ENCODE peak calls at places on chromosomes 11 and 22, in ten cellular contexts. One of them, this sample, is unnamed.

GRCh38 chr11:59960502-59961381 is 3.1 kb upstream of the OOSP4A start:
- DNase-seq in fibroblast of pulmonary artery: no peak
- DNase-seq in heart left ventricle: no peak
- DNase-seq in tibial nerve: no peak
- DNase-seq in HFFc6: no peak
- DNase-seq in heart right ventricle: no peak
- DNase-seq in RWPE1: no peak
- DNase-seq in WERI-Rb-1: no peak
- DNase-seq in neural crest cell: no peak
- DNase-seq in left lung: no peak
- DNase-seq in this sample: no peak

GRCh38 chr11:100562102-100562501 is 125.0 kb upstream of the ARHGAP42 start:
- DNase-seq in heart right ventricle: no peak
- DNase-seq in RWPE1: peak
- DNase-seq in neural crest cell: no peak
- DNase-seq in heart left ventricle: peak
- DNase-seq in tibial nerve: no peak
- DNase-seq in left lung: no peak
- DNase-seq in HFFc6: peak
- DNase-seq in WERI-Rb-1: no peak
- DNase-seq in fibroblast of pulmonary artery: peak
- DNase-seq in this sample: no peak

GRCh38 chr22:42693763-42694683 is 26.6 kb downstream of the A4GALT start:
- DNase-seq in RWPE1: no peak
- DNase-seq in heart right ventricle: no peak
- DNase-seq in neural crest cell: no peak
- DNase-seq in fibroblast of pulmonary artery: no peak
- DNase-seq in heart left ventricle: no peak
- DNase-seq in WERI-Rb-1: no peak
- DNase-seq in HFFc6: no peak
- DNase-seq in left lung: no peak
- DNase-seq in tibial nerve: no peak
- DNase-seq in this sample: no peak

GRCh38 chr11:1198766-1199688 is 23.8 kb upstream of the MUC5B start:
- DNase-seq in left lung: peak
- DNase-seq in WERI-Rb-1: no peak
- DNase-seq in heart right ventricle: no peak
- DNase-seq in heart left ventricle: peak
- DNase-seq in HFFc6: no peak
- DNase-seq in RWPE1: no peak
- DNase-seq in fibroblast of pulmonary artery: no peak
- DNase-seq in neural crest cell: no peak
- DNase-seq in tibial nerve: no peak
- DNase-seq in this sample: peak

GRCh38 chr11:7941608-7942007 is at the start of gene OR10A3:
- DNase-seq in heart left ventricle: no peak
- DNase-seq in RWPE1: no peak
- DNase-seq in fibroblast of pulmonary artery: no peak
- DNase-seq in tibial nerve: no peak
- DNase-seq in heart right ventricle: no peak
- DNase-seq in left lung: no peak
- DNase-seq in neural crest cell: no peak
- DNase-seq in HFFc6: no peak
- DNase-seq in WERI-Rb-1: no peak
- DNase-seq in this sample: no peak

GRCh38 chr11:61586792-61587430 is 6.0 kb upstream of the SYT7 start:
- DNase-seq in fibroblast of pulmonary artery: no peak
- DNase-seq in tibial nerve: no peak
- DNase-seq in HFFc6: no peak
- DNase-seq in neural crest cell: no peak
- DNase-seq in heart right ventricle: no peak
- DNase-seq in RWPE1: no peak
- DNase-seq in heart left ventricle: no peak
- DNase-seq in WERI-Rb-1: peak
- DNase-seq in left lung: no peak
- DNase-seq in this sample: no peak

GRCh38 chr11:33696411-33696810 is 4.2 kb downstream of the C11orf91 start:
- DNase-seq in heart right ventricle: no peak
- DNase-seq in left lung: no peak
- DNase-seq in HFFc6: no peak
- DNase-seq in WERI-Rb-1: no peak
- DNase-seq in neural crest cell: no peak
- DNase-seq in RWPE1: no peak
- DNase-seq in fibroblast of pulmonary artery: no peak
- DNase-seq in heart left ventricle: no peak
- DNase-seq in tibial nerve: no peak
- DNase-seq in this sample: no peak

GRCh38 chr22:48953830-48954229 is 873.8 kb downstream of the BRD1 start:
- DNase-seq in left lung: no peak
- DNase-seq in RWPE1: no peak
- DNase-seq in neural crest cell: no peak
- DNase-seq in heart left ventricle: no peak
- DNase-seq in WERI-Rb-1: no peak
- DNase-seq in fibroblast of pulmonary artery: no peak
- DNase-seq in HFFc6: no peak
- DNase-seq in heart right ventricle: no peak
- DNase-seq in tibial nerve: no peak
- DNase-seq in this sample: no peak

GRCh38 chr11:69912911-69913451 is 93.8 kb upstream of the FGF3 start:
- DNase-seq in neural crest cell: no peak
- DNase-seq in RWPE1: no peak
- DNase-seq in fibroblast of pulmonary artery: no peak
- DNase-seq in heart right ventricle: no peak
- DNase-seq in left lung: no peak
- DNase-seq in HFFc6: peak
- DNase-seq in WERI-Rb-1: no peak
- DNase-seq in heart left ventricle: no peak
- DNase-seq in tibial nerve: no peak
- DNase-seq in this sample: peak

GRCh38 chr22:42805016-42805997 is 51.8 kb downstream of the ARFGAP3 start:
- DNase-seq in neural crest cell: no peak
- DNase-seq in fibroblast of pulmonary artery: no peak
- DNase-seq in heart right ventricle: peak
- DNase-seq in WERI-Rb-1: no peak
- DNase-seq in RWPE1: peak
- DNase-seq in left lung: no peak
- DNase-seq in heart left ventricle: no peak
- DNase-seq in HFFc6: no peak
- DNase-seq in tibial nerve: no peak
- DNase-seq in this sample: no peak

GRCh38 chr11:118291453-118291852 is 13.1 kb upstream of the CD3E start:
- DNase-seq in left lung: no peak
- DNase-seq in fibroblast of pulmonary artery: peak
- DNase-seq in heart right ventricle: no peak
- DNase-seq in RWPE1: peak
- DNase-seq in heart left ventricle: no peak
- DNase-seq in neural crest cell: no peak
- DNase-seq in tibial nerve: no peak
- DNase-seq in HFFc6: no peak
- DNase-seq in WERI-Rb-1: no peak
- DNase-seq in this sample: no peak

GRCh38 chr11:118294053-118294452 is 10.5 kb upstream of the CD3E start:
- DNase-seq in HFFc6: no peak
- DNase-seq in tibial nerve: no peak
- DNase-seq in left lung: no peak
- DNase-seq in fibroblast of pulmonary artery: no peak
- DNase-seq in WERI-Rb-1: no peak
- DNase-seq in neural crest cell: no peak
- DNase-seq in heart left ventricle: no peak
- DNase-seq in heart right ventricle: no peak
- DNase-seq in RWPE1: no peak
- DNase-seq in this sample: no peak

GRCh38 chr11:118289411-118289810 is 15.1 kb upstream of the CD3E start:
- DNase-seq in left lung: no peak
- DNase-seq in heart right ventricle: no peak
- DNase-seq in heart left ventricle: no peak
- DNase-seq in neural crest cell: no peak
- DNase-seq in HFFc6: no peak
- DNase-seq in tibial nerve: no peak
- DNase-seq in fibroblast of pulmonary artery: no peak
- DNase-seq in RWPE1: no peak
- DNase-seq in WERI-Rb-1: no peak
- DNase-seq in this sample: no peak

GRCh38 chr11:118287006-118287405 is 17.5 kb upstream of the CD3E start:
- DNase-seq in heart left ventricle: no peak
- DNase-seq in neural crest cell: no peak
- DNase-seq in HFFc6: peak
- DNase-seq in fibroblast of pulmonary artery: no peak
- DNase-seq in heart right ventricle: no peak
- DNase-seq in WERI-Rb-1: no peak
- DNase-seq in left lung: no peak
- DNase-seq in RWPE1: no peak
- DNase-seq in tibial nerve: no peak
- DNase-seq in this sample: no peak

GRCh38 chr11:118290923-118291322 is 13.6 kb upstream of the CD3E start:
- DNase-seq in fibroblast of pulmonary artery: peak
- DNase-seq in heart left ventricle: peak
- DNase-seq in tibial nerve: peak
- DNase-seq in RWPE1: peak
- DNase-seq in neural crest cell: no peak
- DNase-seq in left lung: peak
- DNase-seq in WERI-Rb-1: peak
- DNase-seq in heart right ventricle: no peak
- DNase-seq in HFFc6: peak
- DNase-seq in this sample: no peak
- TF ChIP-seq CTCF in fibroblast of pulmonary artery: peak
- TF ChIP-seq CTCF in heart left ventricle: peak
- TF ChIP-seq CTCF in tibial nerve: no peak
- TF ChIP-seq CTCF in RWPE1: peak
- TF ChIP-seq CTCF in neural crest cell: peak
- TF ChIP-seq CTCF in left lung: peak
- TF ChIP-seq CTCF in WERI-Rb-1: peak
- TF ChIP-seq CTCF in heart right ventricle: peak
- TF ChIP-seq CTCF in HFFc6: peak
- TF ChIP-seq CTCF in this sample: no peak

GRCh38 chr22:38923463-38924196 is 33.8 kb upstream of the APOBEC3A start:
- DNase-seq in HFFc6: peak
- DNase-seq in tibial nerve: peak
- DNase-seq in fibroblast of pulmonary artery: peak
- DNase-seq in heart left ventricle: peak
- DNase-seq in heart right ventricle: peak
- DNase-seq in neural crest cell: no peak
- DNase-seq in left lung: peak
- DNase-seq in RWPE1: peak
- DNase-seq in WERI-Rb-1: peak
- DNase-seq in this sample: no peak

GRCh38 chr22:38930512-38930911 is 26.9 kb upstream of the APOBEC3A start:
- DNase-seq in left lung: no peak
- DNase-seq in HFFc6: no peak
- DNase-seq in fibroblast of pulmonary artery: no peak
- DNase-seq in heart right ventricle: no peak
- DNase-seq in neural crest cell: no peak
- DNase-seq in RWPE1: no peak
- DNase-seq in tibial nerve: no peak
- DNase-seq in heart left ventricle: no peak
- DNase-seq in WERI-Rb-1: no peak
- DNase-seq in this sample: no peak

GRCh38 chr22:38925571-38926041 is 31.8 kb upstream of the APOBEC3A start:
- DNase-seq in RWPE1: no peak
- DNase-seq in left lung: no peak
- DNase-seq in tibial nerve: no peak
- DNase-seq in heart right ventricle: no peak
- DNase-seq in fibroblast of pulmonary artery: no peak
- DNase-seq in neural crest cell: no peak
- DNase-seq in heart left ventricle: no peak
- DNase-seq in HFFc6: no peak
- DNase-seq in WERI-Rb-1: no peak
- DNase-seq in this sample: no peak

GRCh38 chr22:38924197-38924952 is 33.0 kb upstream of the APOBEC3A start:
- DNase-seq in tibial nerve: peak
- DNase-seq in neural crest cell: no peak
- DNase-seq in RWPE1: peak
- DNase-seq in heart right ventricle: peak
- DNase-seq in heart left ventricle: peak
- DNase-seq in WERI-Rb-1: peak
- DNase-seq in HFFc6: peak
- DNase-seq in fibroblast of pulmonary artery: peak
- DNase-seq in left lung: peak
- DNase-seq in this sample: no peak

DNA sequence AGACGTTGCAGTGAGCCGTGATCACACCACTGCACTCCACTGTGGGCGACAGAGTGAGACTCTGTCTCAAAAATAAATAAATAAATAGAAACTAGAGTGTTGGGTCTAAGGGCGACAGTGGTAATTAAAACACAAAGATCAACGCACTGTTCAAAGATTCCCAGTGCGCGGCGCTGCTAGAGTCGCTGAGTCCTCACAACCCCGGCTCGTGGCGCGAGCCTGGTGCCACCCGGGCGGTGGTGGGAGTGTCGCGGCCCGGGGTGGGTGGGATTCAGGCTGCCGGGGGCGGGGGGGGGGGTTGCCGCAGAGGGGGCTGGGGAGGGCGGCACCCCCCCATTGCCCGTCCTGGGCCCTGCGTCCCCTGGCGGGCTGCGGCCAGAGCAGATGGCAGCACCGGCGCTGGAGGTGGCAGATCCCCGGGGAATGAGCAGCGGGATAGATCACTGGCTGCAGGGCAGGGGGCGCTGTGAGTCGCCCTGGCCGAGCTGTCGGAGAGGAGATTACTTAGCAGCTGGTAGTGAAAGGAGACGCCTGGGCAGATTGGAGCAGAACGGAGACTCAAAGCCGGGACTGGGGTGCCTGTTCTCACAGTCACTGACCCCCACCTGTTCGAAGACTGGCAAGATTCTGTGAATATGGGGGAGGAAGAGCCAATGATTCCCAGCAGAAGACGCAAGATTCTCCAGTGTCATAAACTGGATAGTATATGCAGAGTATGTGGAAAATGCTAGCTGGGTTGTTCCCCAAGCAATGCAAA is 30.2 kb upstream of the APOBEC3A start:
- DNase-seq in HFFc6: peak
- DNase-seq in WERI-Rb-1: peak
- DNase-seq in left lung: peak
- DNase-seq in RWPE1: no peak
- DNase-seq in heart right ventricle: peak
- DNase-seq in heart left ventricle: peak
- DNase-seq in tibial nerve: peak
- DNase-seq in fibroblast of pulmonary artery: peak
- DNase-seq in neural crest cell: peak
- DNase-seq in this sample: peak
- TF ChIP-seq CTCF in HFFc6: peak
- TF ChIP-seq CTCF in WERI-Rb-1: peak
- TF ChIP-seq CTCF in left lung: peak
- TF ChIP-seq CTCF in RWPE1: no peak
- TF ChIP-seq CTCF in heart right ventricle: peak
- TF ChIP-seq CTCF in heart left ventricle: peak
- TF ChIP-seq CTCF in tibial nerve: peak
- TF ChIP-seq CTCF in fibroblast of pulmonary artery: peak
- TF ChIP-seq CTCF in neural crest cell: peak
- TF ChIP-seq CTCF in this sample: peak

GRCh38 chr11:94876645-94877445 is 96.5 kb downstream of the CWC15 start:
- DNase-seq in left lung: peak
- DNase-seq in heart right ventricle: peak
- DNase-seq in RWPE1: peak
- DNase-seq in tibial nerve: peak
- DNase-seq in neural crest cell: no peak
- DNase-seq in heart left ventricle: peak
- DNase-seq in HFFc6: peak
- DNase-seq in fibroblast of pulmonary artery: peak
- DNase-seq in WERI-Rb-1: no peak
- DNase-seq in this sample: peak
- TF ChIP-seq CTCF in left lung: no peak
- TF ChIP-seq CTCF in heart right ventricle: peak
- TF ChIP-seq CTCF in RWPE1: no peak
- TF ChIP-seq CTCF in tibial nerve: peak
- TF ChIP-seq CTCF in neural crest cell: no peak
- TF ChIP-seq CTCF in heart left ventricle: peak
- TF ChIP-seq CTCF in HFFc6: peak
- TF ChIP-seq CTCF in fibroblast of pulmonary artery: peak
- TF ChIP-seq CTCF in WERI-Rb-1: no peak
- TF ChIP-seq CTCF in this sample: no peak

GRCh38 chr11:85725510-85726258 is 39.7 kb upstream of the CCDC89 start:
- DNase-seq in HFFc6: peak
- DNase-seq in tibial nerve: no peak
- DNase-seq in neural crest cell: no peak
- DNase-seq in heart left ventricle: no peak
- DNase-seq in fibroblast of pulmonary artery: peak
- DNase-seq in heart right ventricle: no peak
- DNase-seq in WERI-Rb-1: no peak
- DNase-seq in RWPE1: peak
- DNase-seq in left lung: no peak
- DNase-seq in this sample: no peak
- TF ChIP-seq CTCF in HFFc6: no peak
- TF ChIP-seq CTCF in tibial nerve: no peak
- TF ChIP-seq CTCF in neural crest cell: no peak
- TF ChIP-seq CTCF in heart left ventricle: no peak
- TF ChIP-seq CTCF in fibroblast of pulmonary artery: no peak
- TF ChIP-seq CTCF in heart right ventricle: no peak
- TF ChIP-seq CTCF in WERI-Rb-1: no peak
- TF ChIP-seq CTCF in RWPE1: no peak
- TF ChIP-seq CTCF in left lung: no peak
- TF ChIP-seq CTCF in this sample: no peak